ENCODE peak calls at places on chromosome 1, in four cellular contexts. Z is HEK293T, S is T follicular helper cell, Q is AG20443. E is an unnamed sample.
A peak's percentile ranks its signal among the peaks of the same experiment; 100 is the strongest.

GRCh38 chr1:151013518-151013917 is 5.3 kb downstream of the PRUNE1 start:
- DNase-seq in Z (no peak), S (no peak), Q (no peak), E (no peak)

GRCh38 chr1:107262472-107263286 is 121.8 kb downstream of the NTNG1 start:
- DNase-seq in Z (no peak), S (no peak), Q (peak; percentile 26), E (no peak)

GRCh38 chr1:242774256-242774655 is 249.8 kb upstream of the PLD5 start:
- DNase-seq in Z (no peak), S (no peak), Q (no peak), E (no peak)

GRCh38 chr1:12409676-12410075 is 179.8 kb downstream of the VPS13D start:
- DNase-seq in Z (no peak), S (no peak), Q (no peak), E (no peak)

GRCh38 chr1:168443356-168443755 is 100.4 kb downstream of the XCL2 start:
- DNase-seq in Z (no peak), S (no peak), Q (no peak), E (no peak)

GRCh38 chr1:42750041-42750440 is 10.0 kb upstream of the CLDN19 start:
- DNase-seq in Z (no peak), S (no peak), Q (no peak), E (no peak)

GRCh38 chr1:165116732-165117131 is 239.8 kb downstream of the LMX1A start:
- DNase-seq in Z (no peak), S (no peak), Q (peak; percentile 78), E (peak; percentile 66)

GRCh38 chr1:206684478-206685255 is at the start of gene MAPKAPK2:
- DNase-seq in Z (peak; percentile 98), S (peak; percentile 71), Q (peak; percentile 98), E (peak; percentile 69)

GRCh38 chr1:39940253-39940652 is 14.7 kb upstream of the MFSD2A start:
- DNase-seq in Z (no peak), S (no peak), Q (no peak), E (no peak)

GRCh38 chr1:12556368-12556930 is 61.6 kb downstream of the DHRS3 start:
- DNase-seq in Z (no peak), S (no peak), Q (peak; percentile 91), E (peak; percentile 86)

GRCh38 chr1:30743584-30744059 is 14.0 kb downstream of the LAPTM5 start:
- DNase-seq in Z (no peak), S (peak; percentile 70), Q (no peak), E (no peak)

GRCh38 chr1:160403244-160403643 is 2.9 kb downstream of the VANGL2 start:
- DNase-seq in Z (no peak), S (no peak), Q (no peak), E (no peak)

GRCh38 chr1:16464917-16465625 is 24.5 kb downstream of the NECAP2 start:
- DNase-seq in Z (no peak), S (no peak), Q (peak; percentile 23), E (no peak)

GRCh38 chr1:156126043-156126700 is 11.7 kb downstream of the LMNA start:
- DNase-seq in Z (no peak), S (no peak), Q (peak; percentile 82), E (peak; percentile 99)

GRCh38 chr1:100448371-100448770 is 89.6 kb upstream of the GPR88 start:
- DNase-seq in Z (no peak), S (no peak), Q (no peak), E (no peak)

GRCh38 chr1:85134583-85135455 is 66.0 kb downstream of the SYDE2 start:
- DNase-seq in Z (no peak), S (no peak), Q (peak; percentile 20), E (peak; percentile 15)

GRCh38 chr1:110235839-110236682 is 25.9 kb downstream of the KCNC4 start:
- DNase-seq in Z (no peak), S (no peak), Q (peak; percentile 80), E (peak; percentile 57)

GRCh38 chr1:114671011-114671938 is 1.4 kb upstream of the DENND2C start:
- DNase-seq in Z (no peak), S (no peak), Q (no peak), E (no peak)